ENCODE peak calls at places on chromosomes 2 and 18, in eight cellular contexts. One of them, this sample, is unnamed.

GRCh38 chr18:58567453-58568196 is 61.3 kb downstream of the ALPK2 start:
- DNase-seq in T1000: peak
- DNase-seq in foreskin fibroblast: peak
- DNase-seq in T-helper 9 cell: no peak
- DNase-seq in GM03348: peak
- DNase-seq in thoracic aorta: no peak
- DNase-seq in ELR: peak
- DNase-seq in NCI-H345: no peak
- DNase-seq in this sample: peak

GRCh38 chr18:37270046-37270665 is 295.4 kb downstream of the CELF4 start:
- DNase-seq in foreskin fibroblast: peak
- DNase-seq in ELR: peak
- DNase-seq in thoracic aorta: no peak
- DNase-seq in NCI-H345: no peak
- DNase-seq in GM03348: peak
- DNase-seq in T1000: peak
- DNase-seq in T-helper 9 cell: peak
- DNase-seq in this sample: peak

GRCh38 chr2:73952499-73953446 is 26.1 kb downstream of the DGUOK start:
- DNase-seq in GM03348: peak
- DNase-seq in NCI-H345: no peak
- DNase-seq in thoracic aorta: no peak
- DNase-seq in T-helper 9 cell: no peak
- DNase-seq in foreskin fibroblast: peak
- DNase-seq in T1000: no peak
- DNase-seq in ELR: peak
- DNase-seq in this sample: no peak

GRCh38 chr18:47936975-47937374 is 6.5 kb upstream of the SMAD2 start:
- DNase-seq in T-helper 9 cell: no peak
- DNase-seq in T1000: no peak
- DNase-seq in thoracic aorta: no peak
- DNase-seq in foreskin fibroblast: no peak
- DNase-seq in ELR: no peak
- DNase-seq in NCI-H345: no peak
- DNase-seq in GM03348: no peak
- DNase-seq in this sample: no peak

GRCh38 chr2:170340693-170341068 is 162.7 kb downstream of the MYO3B start:
- DNase-seq in T1000: no peak
- DNase-seq in T-helper 9 cell: no peak
- DNase-seq in NCI-H345: no peak
- DNase-seq in thoracic aorta: no peak
- DNase-seq in GM03348: no peak
- DNase-seq in ELR: no peak
- DNase-seq in foreskin fibroblast: no peak
- DNase-seq in this sample: no peak

GRCh38 chr2:67032091-67032490 is 365.0 kb upstream of the ETAA1 start:
- DNase-seq in T1000: no peak
- DNase-seq in ELR: no peak
- DNase-seq in thoracic aorta: no peak
- DNase-seq in NCI-H345: no peak
- DNase-seq in GM03348: no peak
- DNase-seq in T-helper 9 cell: no peak
- DNase-seq in foreskin fibroblast: no peak
- DNase-seq in this sample: no peak

GRCh38 chr18:68925268-68925667 is 127.4 kb downstream of the CCDC102B start:
- DNase-seq in GM03348: peak
- DNase-seq in T1000: no peak
- DNase-seq in foreskin fibroblast: no peak
- DNase-seq in T-helper 9 cell: no peak
- DNase-seq in thoracic aorta: no peak
- DNase-seq in ELR: peak
- DNase-seq in NCI-H345: peak
- DNase-seq in this sample: no peak

GRCh38 chr18:36812686-36813085 is 16.1 kb downstream of the TPGS2 start:
- DNase-seq in T1000: no peak
- DNase-seq in ELR: no peak
- DNase-seq in foreskin fibroblast: no peak
- DNase-seq in GM03348: no peak
- DNase-seq in NCI-H345: no peak
- DNase-seq in T-helper 9 cell: no peak
- DNase-seq in thoracic aorta: no peak
- DNase-seq in this sample: no peak

GRCh38 chr2:224085246-224085645 is 46.2 kb upstream of the SERPINE2 start:
- DNase-seq in thoracic aorta: no peak
- DNase-seq in GM03348: peak
- DNase-seq in NCI-H345: no peak
- DNase-seq in ELR: peak
- DNase-seq in T-helper 9 cell: no peak
- DNase-seq in T1000: no peak
- DNase-seq in foreskin fibroblast: peak
- DNase-seq in this sample: peak

GRCh38 chr18:47986724-47987455 is 56.4 kb upstream of the SMAD2 start:
- DNase-seq in NCI-H345: no peak
- DNase-seq in ELR: peak
- DNase-seq in T1000: no peak
- DNase-seq in foreskin fibroblast: no peak
- DNase-seq in GM03348: no peak
- DNase-seq in T-helper 9 cell: no peak
- DNase-seq in thoracic aorta: no peak
- DNase-seq in this sample: no peak

GRCh38 chr18:72360628-72361027 is 183.5 kb downstream of the CBLN2 start:
- DNase-seq in foreskin fibroblast: no peak
- DNase-seq in NCI-H345: no peak
- DNase-seq in thoracic aorta: no peak
- DNase-seq in T1000: no peak
- DNase-seq in T-helper 9 cell: no peak
- DNase-seq in ELR: no peak
- DNase-seq in GM03348: no peak
- DNase-seq in this sample: no peak

GRCh38 chr2:40129725-40130124 is 322.2 kb downstream of the SLC8A1 start:
- DNase-seq in ELR: no peak
- DNase-seq in T-helper 9 cell: no peak
- DNase-seq in foreskin fibroblast: no peak
- DNase-seq in GM03348: no peak
- DNase-seq in NCI-H345: no peak
- DNase-seq in thoracic aorta: no peak
- DNase-seq in T1000: no peak
- DNase-seq in this sample: no peak

GRCh38 chr2:29894822-29895221 is 26.6 kb downstream of the ALK start:
- DNase-seq in GM03348: no peak
- DNase-seq in ELR: no peak
- DNase-seq in thoracic aorta: no peak
- DNase-seq in NCI-H345: no peak
- DNase-seq in T1000: no peak
- DNase-seq in foreskin fibroblast: no peak
- DNase-seq in T-helper 9 cell: no peak
- DNase-seq in this sample: no peak

GRCh38 chr18:76572517-76573247 is 77.6 kb upstream of the ZNF516 start:
- DNase-seq in T1000: no peak
- DNase-seq in GM03348: no peak
- DNase-seq in NCI-H345: no peak
- DNase-seq in thoracic aorta: no peak
- DNase-seq in foreskin fibroblast: no peak
- DNase-seq in ELR: no peak
- DNase-seq in T-helper 9 cell: no peak
- DNase-seq in this sample: no peak

GRCh38 chr2:173076557-173077345 is 1.1 kb downstream of the MAP3K20 start:
- DNase-seq in T1000: peak
- DNase-seq in NCI-H345: no peak
- DNase-seq in foreskin fibroblast: no peak
- DNase-seq in T-helper 9 cell: peak
- DNase-seq in GM03348: peak
- DNase-seq in ELR: peak
- DNase-seq in thoracic aorta: no peak
- DNase-seq in this sample: no peak

GRCh38 chr2:203869207-203869606 is 1.6 kb downstream of the CTLA4 start:
- DNase-seq in GM03348: no peak
- DNase-seq in thoracic aorta: no peak
- DNase-seq in ELR: no peak
- DNase-seq in NCI-H345: peak
- DNase-seq in foreskin fibroblast: no peak
- DNase-seq in T-helper 9 cell: no peak
- DNase-seq in T1000: no peak
- DNase-seq in this sample: no peak

GRCh38 chr18:48345596-48345995 is 63.6 kb downstream of the ZBTB7C start:
- DNase-seq in foreskin fibroblast: no peak
- DNase-seq in NCI-H345: no peak
- DNase-seq in ELR: peak
- DNase-seq in T-helper 9 cell: no peak
- DNase-seq in T1000: no peak
- DNase-seq in thoracic aorta: no peak
- DNase-seq in GM03348: peak
- DNase-seq in this sample: no peak

GRCh38 chr18:26617151-26617554 is 68.8 kb upstream of the KCTD1 start:
- DNase-seq in ELR: peak
- DNase-seq in T-helper 9 cell: no peak
- DNase-seq in GM03348: peak
- DNase-seq in foreskin fibroblast: peak
- DNase-seq in T1000: peak
- DNase-seq in NCI-H345: no peak
- DNase-seq in thoracic aorta: no peak
- DNase-seq in this sample: peak

GRCh38 chr2:113996826-113997599 is 107.1 kb downstream of the ACTR3 start:
- DNase-seq in ELR: no peak
- DNase-seq in T-helper 9 cell: no peak
- DNase-seq in GM03348: no peak
- DNase-seq in NCI-H345: no peak
- DNase-seq in foreskin fibroblast: no peak
- DNase-seq in thoracic aorta: no peak
- DNase-seq in T1000: no peak
- DNase-seq in this sample: no peak

GRCh38 chr2:216056739-216057138 is 24.9 kb downstream of the PECR start:
- DNase-seq in T1000: no peak
- DNase-seq in thoracic aorta: no peak
- DNase-seq in ELR: no peak
- DNase-seq in foreskin fibroblast: no peak
- DNase-seq in GM03348: no peak
- DNase-seq in T-helper 9 cell: no peak
- DNase-seq in NCI-H345: no peak
- DNase-seq in this sample: no peak

GRCh38 chr2:31886700-31887099 is 124.1 kb downstream of the MEMO1 start:
- DNase-seq in NCI-H345: no peak
- DNase-seq in ELR: peak
- DNase-seq in T-helper 9 cell: no peak
- DNase-seq in foreskin fibroblast: no peak
- DNase-seq in thoracic aorta: no peak
- DNase-seq in T1000: no peak
- DNase-seq in GM03348: no peak
- DNase-seq in this sample: no peak

GRCh38 chr18:79944746-79945117 is 6.7 kb downstream of the SLC66A2 start:
- DNase-seq in GM03348: no peak
- DNase-seq in T-helper 9 cell: no peak
- DNase-seq in NCI-H345: no peak
- DNase-seq in foreskin fibroblast: no peak
- DNase-seq in T1000: no peak
- DNase-seq in thoracic aorta: no peak
- DNase-seq in ELR: no peak
- DNase-seq in this sample: no peak

GRCh38 chr2:172442072-172442895 is 14.9 kb downstream of the ITGA6 start:
- DNase-seq in T-helper 9 cell: peak
- DNase-seq in T1000: peak
- DNase-seq in GM03348: peak
- DNase-seq in foreskin fibroblast: peak
- DNase-seq in NCI-H345: peak
- DNase-seq in thoracic aorta: no peak
- DNase-seq in ELR: peak
- DNase-seq in this sample: peak